ENCODE peak calls at places on chromosomes 13 and 19, in seven cellular contexts. J is body of pancreas, P is heart left ventricle, A is spleen, Q is tibial nerve, S is gastrocnemius medialis, B is suprapubic skin. W is an unnamed sample.

GRCh38 chr19:23254141-23254910 is 4.1 kb upstream of the ZNF724 start:
- DNase-seq in J (no peak), P (no peak), A (no peak), Q (no peak), S (no peak), B (no peak), W (no peak)

GRCh38 chr13:51997641-51998330 is 13.5 kb downstream of the ATP7B start:
- DNase-seq in J (no peak), P (no peak), A (no peak), Q (no peak), S (no peak), B (no peak), W (no peak)

GRCh38 chr13:101795025-101795424 is 342.6 kb downstream of the ITGBL1 start:
- DNase-seq in J (no peak), P (no peak), A (no peak), Q (no peak), S (no peak), B (no peak), W (no peak)

GRCh38 chr19:30344446-30345425 is 27.4 kb upstream of the ZNF536 start:
- DNase-seq in J (no peak), P (no peak), A (no peak), Q (no peak), S (no peak), B (peak; percentile 62), W (peak; percentile 56)

GRCh38 chr13:76300688-76301087 is 585.5 kb downstream of the KCTD12 start:
- DNase-seq in J (no peak), P (no peak), A (no peak), Q (no peak), S (no peak), B (no peak), W (no peak)

GRCh38 chr13:98648141-98648540 is 71.2 kb upstream of the STK24 start:
- DNase-seq in J (peak; percentile 14), P (no peak), A (no peak), Q (no peak), S (no peak), B (no peak), W (no peak)

GRCh38 chr13:33194820-33195692 is 90.5 kb downstream of the STARD13 start:
- DNase-seq in J (peak; percentile 69), P (peak; percentile 42), A (no peak), Q (peak; percentile 42), S (no peak), B (no peak), W (no peak)

GRCh38 chr13:80149757-80150156 is 191.2 kb downstream of the SPRY2 start:
- DNase-seq in J (no peak), P (no peak), A (no peak), Q (no peak), S (no peak), B (no peak), W (no peak)

GRCh38 chr13:24323036-24323738 is 13.8 kb downstream of the C1QTNF9 start:
- DNase-seq in J (no peak), P (no peak), A (no peak), Q (no peak), S (no peak), B (no peak), W (no peak)

GRCh38 chr19:23002690-23003422 is at the start of gene ZNF728:
- DNase-seq in J (peak; percentile 36), P (peak; percentile 94), A (no peak), Q (peak; percentile 26), S (peak; percentile 35), B (peak; percentile 83), W (no peak)

GRCh38 chr13:66076417-66076816 is 1153.7 kb downstream of the PCDH9 start:
- DNase-seq in J (no peak), P (no peak), A (no peak), Q (no peak), S (no peak), B (no peak), W (no peak)

GRCh38 chr19:21835810-21836444 is at the start of gene ZNF43:
- DNase-seq in J (peak; percentile 95), P (peak; percentile 99), A (peak; percentile 95), Q (peak; percentile 98), S (peak; percentile 94), B (peak; percentile 99), W (peak; percentile 98)
- TF ChIP-seq CTCF in J (no peak), P (no peak), A (no peak), Q (no peak), S (no peak), B (no peak), W (no peak)

GRCh38 chr19:11370744-11371143 is 3.7 kb upstream of the SWSAP1 start:
- DNase-seq in J (no peak), P (no peak), A (no peak), Q (no peak), S (no peak), B (no peak), W (no peak)

GRCh38 chr19:11373885-11374448 is 499 bp upstream of the SWSAP1 start:
- DNase-seq in J (no peak), P (no peak), A (no peak), Q (no peak), S (no peak), B (no peak), W (no peak)

GRCh38 chr19:11375143-11375948 is 880 bp downstream of the SWSAP1 start:
- DNase-seq in J (peak; percentile 54), P (peak; percentile 70), A (peak; percentile 95), Q (peak; percentile 17), S (peak; percentile 42), B (no peak), W (peak; percentile 91)

GRCh38 chr19:11374449-11375142 is at the start of gene SWSAP1:
- DNase-seq in J (peak; percentile 98), P (peak; percentile 99), A (peak; percentile 99), Q (peak; percentile 97), S (peak; percentile 99), B (peak; percentile 99), W (peak; percentile 99)

DNA sequence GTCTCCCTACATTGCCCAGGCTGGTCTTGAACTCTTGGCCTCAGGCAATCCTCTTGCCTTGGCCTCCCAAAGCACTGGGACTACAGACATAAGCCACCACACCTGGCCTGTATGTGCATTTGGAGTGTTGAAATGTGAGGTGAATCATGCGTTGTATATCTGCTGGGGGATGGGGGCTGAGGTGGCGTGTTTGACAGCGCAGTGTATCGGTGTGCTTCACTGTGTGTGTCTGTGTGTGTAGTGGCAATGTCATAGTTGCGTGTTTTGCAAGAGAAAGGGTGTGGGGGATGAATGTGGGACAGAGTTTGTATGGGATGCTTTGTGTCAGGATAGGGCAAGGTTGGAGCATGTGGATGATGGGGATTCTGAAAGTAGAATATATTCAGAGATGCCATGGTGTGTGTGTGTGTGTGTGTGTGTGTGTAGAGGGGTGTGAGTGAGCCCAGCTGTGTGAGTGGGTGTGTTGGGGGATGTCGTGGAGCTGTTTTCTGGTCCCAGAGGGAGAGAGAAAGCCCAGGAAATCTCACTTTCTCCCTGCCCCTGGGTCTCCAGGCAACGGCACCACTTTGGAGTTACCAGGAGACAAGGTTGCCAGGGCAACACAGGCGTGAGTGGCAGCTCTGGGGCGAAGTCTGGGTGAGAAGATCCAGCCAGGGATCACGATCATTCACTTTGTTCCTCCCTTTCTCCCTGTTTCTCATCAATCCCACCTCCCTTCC is 1.1 kb upstream of the SWSAP1 start:
- DNase-seq in J (peak; percentile 39), P (no peak), A (no peak), Q (no peak), S (no peak), B (no peak), W (no peak)
- H3K4me3 ChIP-seq in J (no peak overlapping the region), P (no peak overlapping the region), A (no peak overlapping the region), Q (no peak overlapping the region), S (no peak overlapping the region), B (no peak overlapping the region), W (no peak overlapping the region)

DNA sequence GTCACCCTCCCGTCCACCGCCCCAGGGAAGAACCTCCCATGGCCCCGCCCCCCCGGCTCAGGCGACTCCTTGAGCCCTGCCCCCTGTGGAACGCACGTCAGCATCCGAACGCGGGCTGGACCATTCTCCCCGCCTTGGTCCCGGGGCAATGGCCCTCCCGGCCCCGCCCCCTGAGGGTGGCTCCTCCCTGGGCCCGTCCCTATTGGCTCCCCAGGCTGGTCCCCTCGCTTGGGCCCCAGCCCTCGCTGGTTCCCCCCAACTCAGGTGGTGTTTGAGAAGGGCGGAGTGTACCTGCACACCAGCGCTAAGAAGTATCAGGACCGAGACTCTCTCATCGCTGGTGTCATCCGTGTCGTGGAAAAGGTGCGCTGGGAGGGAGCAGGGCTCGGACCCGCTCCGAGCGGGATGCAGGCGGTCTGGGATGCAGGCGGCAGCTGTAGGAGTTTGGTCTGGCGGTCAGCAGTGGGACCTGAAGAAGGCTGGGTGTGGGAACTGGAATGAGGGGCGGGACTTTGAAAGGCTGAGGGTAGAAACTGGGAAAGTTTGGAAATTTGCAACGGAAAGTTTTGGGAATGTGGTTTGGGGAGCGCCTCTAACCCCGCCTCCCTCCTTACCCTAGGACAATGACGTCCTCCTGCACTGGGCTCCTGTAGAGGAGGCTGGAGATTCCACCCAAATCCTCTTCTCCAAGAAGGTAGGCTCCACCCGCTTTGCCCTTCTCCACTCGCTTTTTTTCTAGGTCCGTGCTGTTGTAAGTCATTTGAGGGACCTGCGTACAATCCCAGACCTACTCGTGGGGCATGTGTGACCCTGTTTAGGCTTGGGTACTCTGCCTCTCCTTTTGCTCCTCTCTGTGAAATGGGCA is 609 bp downstream of the TBC1D17 start:
- DNase-seq in J (peak; percentile 97), P (peak; percentile 99), A (peak; percentile 100), Q (peak; percentile 97), S (peak; percentile 98), B (peak; percentile 100), W (peak; percentile 100)
- TF ChIP-seq POLR2A in J (no peak), P (no peak), A (no peak), Q (no peak), S (no peak), B (no peak), W (no peak)

GRCh38 chr13:29526741-29527140 is 68.7 kb downstream of the SLC7A1 start:
- DNase-seq in J (no peak), P (no peak), A (no peak), Q (no peak), S (no peak), B (no peak), W (no peak)
- TF ChIP-seq CTCF in J (no peak), P (no peak), A (no peak), Q (no peak), S (no peak), B (no peak), W (no peak)

DNA sequence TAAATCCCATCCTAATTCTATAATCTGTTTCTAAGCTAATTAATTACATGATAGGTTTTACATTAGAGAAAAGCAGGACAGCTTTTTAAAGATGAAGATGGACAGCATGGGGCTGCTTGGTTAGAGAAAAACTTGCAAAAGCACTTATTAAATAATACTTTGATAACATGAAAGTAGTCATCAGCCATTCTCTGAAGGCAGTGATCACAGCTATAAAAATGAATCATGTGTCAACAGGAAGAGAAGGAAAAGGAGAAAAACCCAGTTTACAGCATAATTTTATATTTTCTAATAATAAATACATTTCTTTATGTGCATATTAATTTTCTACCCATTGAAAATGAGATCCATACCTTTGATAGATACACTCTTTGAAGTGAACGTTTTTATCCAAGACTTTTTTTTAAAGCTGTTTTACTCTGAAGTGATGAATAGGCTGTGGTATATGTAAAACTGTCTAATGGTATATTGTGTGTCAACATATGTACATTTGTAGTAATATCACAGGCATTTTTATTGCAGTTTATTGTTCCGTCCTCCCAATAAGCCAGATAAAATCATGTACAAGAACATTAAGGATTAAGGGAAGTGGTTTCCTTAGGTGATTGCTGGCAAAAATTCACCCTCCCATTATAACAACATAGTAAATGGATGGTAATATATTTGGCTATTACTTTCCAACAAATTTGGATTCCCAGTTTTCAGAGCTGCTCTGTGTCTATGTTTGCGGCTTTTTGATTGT is 1.4 kb upstream of the KLF5 start:
- DNase-seq in J (no peak), P (no peak), A (no peak), Q (no peak), S (no peak), B (no peak), W (no peak)
- H3K4me3 ChIP-seq in J (no peak overlapping the region), P (no peak overlapping the region), A (no peak overlapping the region), Q (no peak overlapping the region), S (no peak overlapping the region), B (peak overlapping the region; percentile 83), W (no peak overlapping the region)